ENCODE peak calls at places on chromosome 11, in five cellular contexts. H, L, Y, N and Q are unnamed samples.

GRCh38 chr11:60951611-60951908 is 416 bp downstream of the SLC15A3 start:
- DNase-seq in H (no peak), L (no peak), Y (no peak), N (no peak), Q (no peak)

GRCh38 chr11:75068993-75069392 is 27.7 kb downstream of the OR2AT4 start:
- DNase-seq in H (no peak), L (no peak), Y (no peak), N (no peak), Q (no peak)

GRCh38 chr11:104899226-104899625 is 966 bp upstream of the CASP12 start:
- DNase-seq in H (no peak), L (no peak), Y (no peak), N (peak), Q (no peak)

GRCh38 chr11:132559371-132560036 is 972.8 kb downstream of the OPCML start:
- DNase-seq in H (no peak), L (no peak), Y (no peak), N (peak), Q (peak)

GRCh38 chr11:60988658-60989057 is 17.2 kb downstream of the CD6 start:
- DNase-seq in H (no peak), L (no peak), Y (no peak), N (no peak), Q (no peak)

GRCh38 chr11:97751405-97751804 is 1269.3 kb upstream of the CNTN5 start:
- DNase-seq in H (no peak), L (no peak), Y (no peak), N (no peak), Q (no peak)

GRCh38 chr11:76892305-76892704 is 31.6 kb downstream of the ACER3 start:
- DNase-seq in H (no peak), L (no peak), Y (no peak), N (no peak), Q (no peak)

GRCh38 chr11:36362902-36363301 is 66.8 kb downstream of the PRR5L start:
- DNase-seq in H (peak), L (no peak), Y (peak), N (no peak), Q (peak)

GRCh38 chr11:116072776-116073175 is 568.6 kb upstream of the CADM1 start:
- DNase-seq in H (no peak), L (no peak), Y (no peak), N (peak), Q (no peak)

GRCh38 chr11:107250017-107250416 is 207.6 kb downstream of the CWF19L2 start:
- DNase-seq in H (no peak), L (no peak), Y (no peak), N (no peak), Q (no peak)

GRCh38 chr11:133842730-133843129 is 2.6 kb downstream of the SPATA19 start:
- DNase-seq in H (no peak), L (no peak), Y (no peak), N (no peak), Q (no peak)

GRCh38 chr11:19349340-19350025 is 108.7 kb upstream of the E2F8 start:
- DNase-seq in H (peak), L (no peak), Y (no peak), N (no peak), Q (no peak)

GRCh38 chr11:37313266-37313665 is 715.2 kb upstream of the RAG2 start:
- DNase-seq in H (no peak), L (no peak), Y (no peak), N (no peak), Q (no peak)

GRCh38 chr11:10725114-10725906 is 25.7 kb upstream of the CTR9 start:
- DNase-seq in H (peak), L (no peak), Y (peak), N (no peak), Q (peak)

GRCh38 chr11:97786961-97787360 is 1233.8 kb upstream of the CNTN5 start:
- DNase-seq in H (no peak), L (no peak), Y (no peak), N (no peak), Q (no peak)

GRCh38 chr11:64642418-64642735 is 51.4 kb downstream of the SLC22A12 start:
- DNase-seq in H (no peak), L (no peak), Y (no peak), N (no peak), Q (no peak)

GRCh38 chr11:64643927-64644326 is 52.9 kb downstream of the SLC22A12 start:
- DNase-seq in H (no peak), L (no peak), Y (no peak), N (no peak), Q (no peak)

GRCh38 chr11:64643258-64643881 is 52.4 kb downstream of the SLC22A12 start:
- DNase-seq in H (no peak), L (no peak), Y (no peak), N (peak), Q (no peak)

GRCh38 chr11:64642876-64643257 is 51.8 kb downstream of the SLC22A12 start:
- DNase-seq in H (no peak), L (no peak), Y (no peak), N (peak), Q (no peak)

GRCh38 chr11:64644348-64645242 is 53.6 kb downstream of the SLC22A12 start:
- DNase-seq in H (no peak), L (no peak), Y (no peak), N (peak), Q (no peak)
- TF ChIP-seq CTCF in H (peak), L (peak), Y (peak), N (peak), Q (peak)

GRCh38 chr11:110296226-110297081 is at the start of gene RDX:
- DNase-seq in H (peak), L (peak), Y (peak), N (peak), Q (peak)
- TF ChIP-seq CTCF in H (no peak), L (no peak), Y (no peak), N (no peak), Q (peak)

DNA sequence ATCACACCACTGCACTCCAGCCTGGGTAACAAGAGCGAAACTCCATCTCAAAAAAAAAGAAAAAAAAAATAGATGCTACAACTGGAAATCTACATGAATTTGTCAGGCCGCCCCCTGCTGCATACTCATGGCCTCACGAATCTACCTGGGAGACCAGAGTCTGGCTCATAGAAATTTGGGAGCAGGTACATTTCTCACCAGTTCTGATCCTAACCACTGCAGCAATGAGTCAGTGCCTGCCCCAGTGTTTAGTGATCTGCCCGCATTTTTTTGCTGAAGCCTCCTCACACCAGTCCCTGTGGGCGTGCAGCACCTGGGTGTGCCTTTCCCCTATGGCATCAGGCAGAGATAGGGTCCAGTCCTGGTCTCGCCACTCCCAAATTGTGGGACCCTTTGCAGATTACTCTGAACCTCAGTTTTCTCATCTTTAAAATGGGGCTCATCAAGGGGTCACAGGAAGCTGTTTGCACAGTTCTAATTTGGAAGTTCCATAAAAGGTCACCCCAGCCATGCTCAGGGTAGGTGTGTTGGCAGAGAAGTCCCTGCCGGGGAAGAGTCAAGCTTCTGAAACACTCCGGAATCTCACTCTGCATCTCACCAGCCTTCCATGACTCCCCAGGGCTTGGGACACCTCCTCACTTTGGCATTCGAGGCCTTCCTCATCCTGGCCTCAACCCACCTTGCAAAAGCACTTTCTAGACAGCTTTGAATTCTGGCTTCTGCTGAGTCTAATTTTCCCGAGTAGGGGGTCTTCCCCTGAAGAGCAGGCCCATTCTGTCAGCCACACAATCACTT is 39.3 kb upstream of the LINC01488 start:
- DNase-seq in H (peak), L (no peak), Y (no peak), N (no peak), Q (peak)
- TF ChIP-seq CTCF in H (peak), L (no peak), Y (no peak), N (no peak), Q (peak)

GRCh38 chr11:124415356-124415923 is 9.2 kb downstream of the OR8B4 start:
- DNase-seq in H (peak), L (no peak), Y (peak), N (peak), Q (peak)
- TF ChIP-seq CTCF in H (peak), L (peak), Y (peak), N (peak), Q (peak)

GRCh38 chr11:113370634-113371033 is 16.9 kb upstream of the ANKK1 start:
- DNase-seq in H (no peak), L (no peak), Y (no peak), N (no peak), Q (no peak)

GRCh38 chr11:113373306-113373705 is 14.3 kb upstream of the ANKK1 start:
- DNase-seq in H (peak), L (no peak), Y (peak), N (no peak), Q (peak)

GRCh38 chr11:113369411-113369810 is 18.2 kb upstream of the ANKK1 start:
- DNase-seq in H (no peak), L (no peak), Y (no peak), N (no peak), Q (no peak)

GRCh38 chr11:113373981-113374560 is 13.5 kb upstream of the ANKK1 start:
- DNase-seq in H (no peak), L (no peak), Y (no peak), N (no peak), Q (no peak)

GRCh38 chr11:113372317-113372716 is 15.3 kb upstream of the ANKK1 start:
- DNase-seq in H (no peak), L (no peak), Y (no peak), N (no peak), Q (no peak)
- TF ChIP-seq CTCF in H (peak), L (peak), Y (peak), N (peak), Q (peak)